ENCODE peak calls at places on chromosomes 16 and 17, in ten cellular contexts. I, F, S, W, Q, J, D, E, V and M are unnamed samples.

GRCh38 chr17:74947041-74947754 is 11.5 kb downstream of the OTOP3 start:
- DNase-seq in I (no peak), F (no peak), S (no peak), W (no peak), Q (no peak), J (no peak), D (no peak), E (no peak), V (no peak), M (no peak)

GRCh38 chr17:19812407-19812806 is 55.3 kb downstream of the ULK2 start:
- DNase-seq in I (no peak), F (no peak), S (peak; percentile 56), W (no peak), Q (no peak), J (no peak), D (no peak), E (peak; percentile 18), V (no peak), M (no peak)

GRCh38 chr16:73196670-73197069 is 148.7 kb upstream of the ZFHX3 start:
- DNase-seq in I (peak; percentile 71), F (peak; percentile 75), S (peak; percentile 68), W (peak; percentile 54), Q (peak; percentile 77), J (peak; percentile 62), D (peak; percentile 43), E (peak; percentile 49), V (peak; percentile 80), M (no peak)

GRCh38 chr16:72590179-72590937 is 418.4 kb upstream of the PMFBP1 start:
- DNase-seq in I (no peak), F (no peak), S (no peak), W (no peak), Q (no peak), J (no peak), D (no peak), E (no peak), V (no peak), M (no peak)

GRCh38 chr16:88460496-88461169 is 7.6 kb downstream of the ZFPM1 start:
- DNase-seq in I (no peak), F (no peak), S (no peak), W (no peak), Q (no peak), J (no peak), D (no peak), E (no peak), V (no peak), M (no peak)

GRCh38 chr17:4914009-4914408 is 11.1 kb upstream of the CHRNE start:
- DNase-seq in I (no peak), F (no peak), S (peak; percentile 29), W (no peak), Q (no peak), J (no peak), D (no peak), E (no peak), V (no peak), M (no peak)

GRCh38 chr16:46607529-46607928 is 13.7 kb downstream of the SHCBP1 start:
- DNase-seq in I (no peak), F (no peak), S (peak; percentile 57), W (peak; percentile 46), Q (no peak), J (no peak), D (peak; percentile 14), E (no peak), V (no peak), M (no peak)

GRCh38 chr17:42266918-42267766 is 9.0 kb downstream of the STAT5B start:
- DNase-seq in I (no peak), F (no peak), S (no peak), W (peak; percentile 76), Q (no peak), J (no peak), D (peak; percentile 35), E (no peak), V (no peak), M (no peak)

GRCh38 chr16:46632778-46633733 is 11.9 kb upstream of the SHCBP1 start:
- DNase-seq in I (no peak), F (no peak), S (no peak), W (no peak), Q (no peak), J (no peak), D (no peak), E (no peak), V (no peak), M (no peak)

GRCh38 chr17:27895110-27895895 is 2.1 kb upstream of the LYRM9 start:
- DNase-seq in I (no peak), F (no peak), S (no peak), W (no peak), Q (no peak), J (no peak), D (no peak), E (no peak), V (no peak), M (no peak)

GRCh38 chr17:14737984-14738651 is 437.2 kb downstream of the HS3ST3B1 start:
- DNase-seq in I (peak; percentile 79), F (peak; percentile 49), S (peak; percentile 99), W (no peak), Q (peak; percentile 65), J (peak; percentile 72), D (peak; percentile 99), E (peak; percentile 57), V (peak; percentile 91), M (peak; percentile 81)

GRCh38 chr16:79067600-79067999 is 532.9 kb downstream of the MAF start:
- DNase-seq in I (no peak), F (no peak), S (no peak), W (no peak), Q (no peak), J (no peak), D (peak; percentile 37), E (no peak), V (no peak), M (no peak)

GRCh38 chr17:55225237-55225636 is 39.5 kb upstream of the HLF start:
- DNase-seq in I (no peak), F (no peak), S (no peak), W (no peak), Q (no peak), J (no peak), D (no peak), E (no peak), V (no peak), M (no peak)

GRCh38 chr16:3214904-3215600 is 19.9 kb downstream of the ZNF200 start:
- DNase-seq in I (no peak), F (no peak), S (no peak), W (no peak), Q (no peak), J (no peak), D (no peak), E (no peak), V (no peak), M (no peak)

GRCh38 chr17:7574176-7574953 is 5.1 kb upstream of the CD68 start:
- DNase-seq in I (no peak), F (no peak), S (no peak), W (no peak), Q (no peak), J (no peak), D (no peak), E (no peak), V (no peak), M (no peak)

GRCh38 chr17:3892095-3892998 is 506 bp downstream of the CAMKK1 start:
- DNase-seq in I (peak; percentile 94), F (peak; percentile 83), S (peak; percentile 69), W (no peak), Q (peak; percentile 93), J (peak; percentile 71), D (no peak), E (peak; percentile 86), V (peak; percentile 86), M (peak; percentile 86)
- H3K27ac ChIP-seq in I (peak overlapping the region; percentile 60), F (peak overlapping the region; percentile 92), S (peak overlapping the region; percentile 27), W (peak overlapping the region; percentile 68), Q (peak overlapping the region; percentile 75), J (peak overlapping the region; percentile 83), D (no peak overlapping the region), E (no peak overlapping the region), V (peak overlapping the region; percentile 16), M (peak overlapping the region; percentile 58)

GRCh38 chr16:10088380-10088793 is 93.8 kb downstream of the GRIN2A start:
- DNase-seq in I (no peak), F (no peak), S (no peak), W (no peak), Q (peak; percentile 23), J (no peak), D (no peak), E (no peak), V (no peak), M (peak; percentile 50)
- H3K4me3 ChIP-seq in I (no peak overlapping the region), F (no peak overlapping the region), S (no peak overlapping the region), W (no peak overlapping the region), Q (no peak overlapping the region), J (no peak overlapping the region), D (no peak overlapping the region), E (no peak overlapping the region), V (no peak overlapping the region), M (no peak overlapping the region)

GRCh38 chr17:64148699-64149098 is 18.8 kb upstream of the ERN1 start:
- DNase-seq in I (no peak), F (no peak), S (peak; percentile 41), W (no peak), Q (no peak), J (no peak), D (peak; percentile 11), E (peak; percentile 21), V (peak; percentile 85), M (no peak)
- TF ChIP-seq CTCF in I (no peak), F (no peak), S (peak; percentile 52), W (peak; percentile 33), Q (peak; percentile 18), J (no peak), D (peak; percentile 45), E (peak; percentile 24), V (peak; percentile 34), M (no peak)

GRCh38 chr17:47266782-47267181 is 13.2 kb downstream of the ITGB3 start:
- DNase-seq in I (no peak), F (no peak), S (no peak), W (no peak), Q (no peak), J (no peak), D (no peak), E (no peak), V (no peak), M (no peak)
- H3K27ac ChIP-seq in I (no peak overlapping the region), F (peak overlapping the region; percentile 47), S (peak overlapping the region; percentile 65), W (no peak overlapping the region), Q (peak overlapping the region; percentile 70), J (peak overlapping the region; percentile 73), D (no peak overlapping the region), E (peak overlapping the region; percentile 88), V (no peak overlapping the region), M (peak overlapping the region; percentile 81)

DNA sequence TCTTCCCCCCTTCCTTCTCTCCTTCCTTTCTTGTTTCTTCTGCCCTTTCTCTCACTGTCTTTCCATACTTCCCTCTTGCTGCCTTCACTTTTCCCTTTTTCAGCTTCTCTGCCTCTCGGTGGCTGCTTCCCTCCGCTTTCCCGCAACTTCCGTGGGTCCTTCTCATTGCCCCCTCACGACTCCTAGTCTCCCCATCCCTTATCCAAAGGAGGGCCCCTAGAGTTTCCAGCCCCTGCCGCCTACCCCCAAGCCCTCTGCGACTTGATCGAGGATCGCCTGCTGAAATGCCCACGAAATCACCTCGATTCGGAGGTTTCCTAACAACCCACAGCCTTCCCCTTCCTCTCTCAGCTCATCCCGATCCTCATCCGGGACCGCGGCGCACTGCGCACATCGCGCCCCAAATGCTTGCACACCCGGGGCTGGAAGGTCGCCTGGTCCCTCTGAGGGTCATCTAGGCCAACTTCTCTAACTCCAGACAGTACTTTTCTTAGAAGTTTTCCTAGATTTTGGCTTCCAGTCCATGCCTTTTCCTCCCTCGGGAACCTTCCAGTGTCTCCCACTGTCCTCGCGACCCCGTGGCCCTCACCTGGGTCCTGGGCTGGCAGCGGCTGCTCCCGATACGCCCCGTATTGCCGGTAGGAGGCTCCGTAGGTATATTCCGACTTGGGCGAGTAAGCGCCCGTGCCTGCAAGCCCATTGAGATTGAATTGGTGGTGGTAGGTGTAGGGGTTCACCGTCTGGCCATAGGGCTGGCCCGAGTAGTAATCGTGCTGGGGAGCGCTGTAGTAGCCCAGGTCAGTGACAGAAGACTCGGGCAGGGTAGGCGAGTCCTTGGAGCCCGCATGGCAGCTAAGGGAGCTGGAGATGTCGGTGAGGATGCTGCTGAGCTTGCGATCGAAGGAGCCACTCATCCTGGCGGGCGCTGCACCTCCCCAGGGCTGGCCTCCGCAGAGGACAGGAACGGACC is 654 bp downstream of the DLX3 start:
- DNase-seq in I (peak; percentile 68), F (no peak), S (no peak), W (no peak), Q (no peak), J (no peak), D (no peak), E (peak; percentile 18), V (no peak), M (peak; percentile 59)
- H3K4me3 ChIP-seq in I (peak overlapping the region; percentile 46), F (peak overlapping the region; percentile 58), S (peak overlapping the region; percentile 68), W (no peak overlapping the region), Q (peak overlapping the region; percentile 49), J (peak overlapping the region; percentile 59), D (no peak overlapping the region), E (peak overlapping the region; percentile 63), V (peak overlapping the region; percentile 66), M (peak overlapping the region; percentile 73)